ENCODE peak calls at places on chromosomes 3 and 15, in seven cellular contexts. R, Q, D, N, L, V and P are unnamed samples.

GRCh38 chr15:91228391-91228790 is 128.3 kb downstream of the SV2B start:
- DNase-seq in R (no peak), Q (no peak), D (no peak), N (no peak), L (no peak), V (no peak), P (no peak)

GRCh38 chr15:38374024-38374423 is 79.9 kb upstream of the FAM98B start:
- DNase-seq in R (peak), Q (no peak), D (no peak), N (no peak), L (no peak), V (no peak), P (no peak)

GRCh38 chr15:47194718-47195117 is 522.6 kb upstream of the SEMA6D start:
- DNase-seq in R (no peak), Q (no peak), D (no peak), N (peak), L (no peak), V (peak), P (no peak)

GRCh38 chr15:69930754-69931153 is 167.0 kb downstream of the TLE3 start:
- DNase-seq in R (no peak), Q (no peak), D (no peak), N (no peak), L (no peak), V (no peak), P (no peak)

GRCh38 chr15:70328137-70329115 is 230.7 kb upstream of the TLE3 start:
- DNase-seq in R (peak), Q (no peak), D (no peak), N (peak), L (no peak), V (peak), P (no peak)

GRCh38 chr3:66889758-66890576 is 108.1 kb upstream of the KBTBD8 start:
- DNase-seq in R (no peak), Q (no peak), D (no peak), N (no peak), L (no peak), V (no peak), P (no peak)

GRCh38 chr3:101925564-101925963 is 76.2 kb downstream of the NFKBIZ start:
- DNase-seq in R (no peak), Q (no peak), D (no peak), N (no peak), L (no peak), V (no peak), P (no peak)

GRCh38 chr15:35329521-35329921 is 216.4 kb downstream of the DPH6 start:
- DNase-seq in R (no peak), Q (no peak), D (no peak), N (peak), L (no peak), V (no peak), P (no peak)

GRCh38 chr15:94231728-94232086 is 346 bp downstream of the MCTP2 start:
- DNase-seq in R (no peak), Q (no peak), D (no peak), N (no peak), L (no peak), V (peak), P (no peak)

GRCh38 chr15:42270996-42271395 is 2.0 kb upstream of the GANC start:
- DNase-seq in R (no peak), Q (no peak), D (no peak), N (no peak), L (no peak), V (no peak), P (no peak)

GRCh38 chr3:191051037-191051436 is 148.0 kb upstream of the OSTN start:
- DNase-seq in R (no peak), Q (no peak), D (no peak), N (peak), L (no peak), V (peak), P (no peak)

GRCh38 chr15:67030036-67030762 is 35.2 kb upstream of the SMAD3 start:
- DNase-seq in R (no peak), Q (no peak), D (peak), N (no peak), L (no peak), V (no peak), P (no peak)

GRCh38 chr3:108437439-108437838 is 73.0 kb downstream of the MYH15 start:
- DNase-seq in R (no peak), Q (peak), D (no peak), N (no peak), L (no peak), V (no peak), P (no peak)

GRCh38 chr15:77580991-77581682 is 51.6 kb downstream of the LINGO1 start:
- DNase-seq in R (peak), Q (no peak), D (no peak), N (peak), L (no peak), V (no peak), P (peak)

GRCh38 chr15:80275946-80276345 is 23.9 kb upstream of the CTXND1 start:
- DNase-seq in R (no peak), Q (no peak), D (no peak), N (peak), L (no peak), V (peak), P (peak)

GRCh38 chr3:17894434-17895060 is 152.1 kb upstream of the TBC1D5 start:
- DNase-seq in R (no peak), Q (no peak), D (peak), N (peak), L (peak), V (peak), P (peak)

GRCh38 chr15:68383161-68384074 is 48.5 kb downstream of the ITGA11 start:
- DNase-seq in R (peak), Q (no peak), D (peak), N (peak), L (no peak), V (peak), P (peak)

GRCh38 chr3:117734431-117734830 is 1024.9 kb downstream of the TUSC7 start:
- DNase-seq in R (no peak), Q (no peak), D (no peak), N (peak), L (no peak), V (no peak), P (no peak)

GRCh38 chr3:20060924-20061323 is 20.7 kb downstream of the KAT2B start:
- DNase-seq in R (no peak), Q (no peak), D (no peak), N (peak), L (no peak), V (peak), P (no peak)

GRCh38 chr3:14424711-14425573 is 22.5 kb downstream of the SLC6A6 start:
- DNase-seq in R (no peak), Q (no peak), D (no peak), N (no peak), L (peak), V (no peak), P (no peak)

GRCh38 chr15:99058421-99058870 is 46.4 kb upstream of the SYNM start:
- DNase-seq in R (no peak), Q (no peak), D (no peak), N (no peak), L (no peak), V (no peak), P (no peak)

DNA sequence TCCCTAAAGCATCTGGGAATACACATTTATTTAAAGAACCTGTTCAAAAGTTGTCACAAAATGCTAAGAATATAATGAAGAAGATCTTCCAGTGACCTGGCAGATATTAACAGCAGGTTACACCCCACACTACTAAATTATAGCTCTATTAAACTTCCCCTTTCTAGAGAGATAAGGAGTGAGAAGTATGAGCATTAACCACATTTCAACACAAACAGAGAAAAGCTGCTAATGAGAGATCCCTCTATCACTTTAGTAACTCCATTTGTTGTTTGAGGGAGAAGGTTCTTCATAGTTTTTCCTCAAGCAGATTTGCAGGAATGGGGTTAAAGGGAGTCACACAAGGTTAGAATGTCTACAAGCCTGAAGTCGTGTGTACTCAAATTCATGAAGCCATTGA is 3.6 kb downstream of the COL8A1 start:
- DNase-seq in R (no peak), Q (no peak), D (no peak), N (no peak), L (no peak), V (no peak), P (no peak)
- H3K4me3 ChIP-seq in R (no peak), Q (no peak), D (no peak), N (peak), L (no peak), V (no peak), P (no peak)

DNA sequence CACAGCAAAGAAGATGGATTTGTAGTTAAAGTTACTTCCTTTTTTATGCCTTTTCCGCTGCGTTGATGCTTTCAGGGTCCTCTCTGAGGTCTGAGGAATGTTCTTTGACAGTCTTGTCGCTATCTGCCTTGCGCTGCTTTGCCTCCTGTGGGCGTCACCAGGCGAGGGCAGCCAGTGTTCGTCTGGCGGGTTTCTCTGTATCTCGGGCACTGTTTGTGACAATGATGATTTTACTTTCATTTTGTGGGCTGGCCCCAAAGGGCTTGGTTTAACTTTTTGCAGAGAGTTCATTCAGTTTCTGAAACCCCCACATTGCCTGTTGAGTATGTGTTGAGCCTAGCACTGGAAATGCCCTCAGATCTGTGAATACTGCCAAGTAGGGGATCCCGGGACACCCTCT is 24.6 kb upstream of the SACM1L start:
- DNase-seq in R (no peak), Q (no peak), D (no peak), N (no peak), L (peak), V (no peak), P (no peak)
- H3K4me3 ChIP-seq in R (peak), Q (no peak), D (no peak), N (no peak), L (peak), V (no peak), P (no peak)

GRCh38 chr15:75814794-75815193 is 28.5 kb upstream of the UBE2Q2 start:
- DNase-seq in R (no peak), Q (no peak), D (no peak), N (no peak), L (no peak), V (no peak), P (no peak)

GRCh38 chr15:75815811-75816719 is 27.2 kb upstream of the UBE2Q2 start:
- DNase-seq in R (no peak), Q (no peak), D (no peak), N (no peak), L (no peak), V (peak), P (no peak)

GRCh38 chr15:75820206-75820605 is 23.0 kb upstream of the UBE2Q2 start:
- DNase-seq in R (no peak), Q (no peak), D (no peak), N (no peak), L (no peak), V (no peak), P (no peak)

GRCh38 chr15:75821946-75822345 is 21.3 kb upstream of the UBE2Q2 start:
- DNase-seq in R (no peak), Q (no peak), D (no peak), N (no peak), L (no peak), V (no peak), P (no peak)

GRCh38 chr15:75817151-75817935 is 25.9 kb upstream of the UBE2Q2 start:
- DNase-seq in R (no peak), Q (no peak), D (no peak), N (no peak), L (no peak), V (peak), P (no peak)
- H3K4me3 ChIP-seq in R (peak), Q (no peak), D (no peak), N (no peak), L (peak), V (no peak), P (no peak)

GRCh38 chr3:128075516-128076464 is 23.6 kb downstream of the SEC61A1 start:
- DNase-seq in R (peak), Q (peak), D (peak), N (peak), L (peak), V (peak), P (peak)

GRCh38 chr3:128078875-128079274 is 26.6 kb downstream of the SEC61A1 start:
- DNase-seq in R (no peak), Q (no peak), D (no peak), N (no peak), L (no peak), V (no peak), P (no peak)

GRCh38 chr3:128074851-128075515 is 22.7 kb downstream of the SEC61A1 start:
- DNase-seq in R (no peak), Q (no peak), D (no peak), N (no peak), L (no peak), V (no peak), P (no peak)

GRCh38 chr3:128076465-128076782 is 24.2 kb downstream of the SEC61A1 start:
- DNase-seq in R (no peak), Q (no peak), D (peak), N (no peak), L (peak), V (no peak), P (no peak)

DNA sequence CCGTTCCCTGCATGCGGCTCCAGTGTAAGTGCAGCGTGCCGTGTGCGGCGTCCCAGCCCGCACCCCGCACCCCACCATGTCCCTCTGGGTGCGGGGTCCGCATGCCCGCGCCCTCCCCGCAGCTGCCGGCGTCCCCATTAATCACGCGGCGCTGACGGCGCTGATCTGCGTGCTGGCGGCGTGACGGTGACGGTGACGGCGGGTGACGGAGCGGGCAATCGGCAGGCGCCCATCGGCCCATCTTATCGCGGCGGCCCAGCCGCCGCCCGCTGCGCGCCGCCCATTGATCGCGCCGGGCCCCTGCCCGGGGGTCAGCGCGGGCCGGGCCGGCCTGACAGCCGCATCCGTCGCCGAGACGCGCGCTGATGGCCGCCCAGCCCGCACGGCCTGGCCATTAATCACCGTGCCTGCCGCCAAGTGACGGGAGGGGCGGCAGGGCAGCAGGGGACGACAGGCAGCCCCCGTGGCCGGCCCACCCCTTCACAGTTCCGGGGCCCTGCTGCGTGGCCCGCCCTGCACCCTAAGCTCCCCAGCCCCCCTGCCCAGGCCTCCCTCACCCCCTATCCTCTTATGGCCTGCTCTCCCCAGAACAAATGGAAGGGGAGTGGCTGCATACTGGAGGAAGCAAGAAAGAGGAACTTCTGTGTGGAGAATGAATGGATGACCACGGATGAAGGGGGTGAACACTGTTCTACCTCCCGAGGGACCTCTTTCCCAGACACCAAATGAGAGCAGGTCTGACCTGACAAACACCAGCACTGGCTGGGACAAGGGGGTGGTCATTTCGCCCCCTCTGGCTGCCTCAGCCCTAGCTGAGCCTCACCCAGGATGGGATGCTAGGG is 24.8 kb downstream of the SEC61A1 start:
- DNase-seq in R (no peak), Q (no peak), D (peak), N (no peak), L (peak), V (no peak), P (peak)
- H3K4me3 ChIP-seq in R (peak), Q (no peak), D (peak), N (peak), L (peak), V (peak), P (peak)

DNA sequence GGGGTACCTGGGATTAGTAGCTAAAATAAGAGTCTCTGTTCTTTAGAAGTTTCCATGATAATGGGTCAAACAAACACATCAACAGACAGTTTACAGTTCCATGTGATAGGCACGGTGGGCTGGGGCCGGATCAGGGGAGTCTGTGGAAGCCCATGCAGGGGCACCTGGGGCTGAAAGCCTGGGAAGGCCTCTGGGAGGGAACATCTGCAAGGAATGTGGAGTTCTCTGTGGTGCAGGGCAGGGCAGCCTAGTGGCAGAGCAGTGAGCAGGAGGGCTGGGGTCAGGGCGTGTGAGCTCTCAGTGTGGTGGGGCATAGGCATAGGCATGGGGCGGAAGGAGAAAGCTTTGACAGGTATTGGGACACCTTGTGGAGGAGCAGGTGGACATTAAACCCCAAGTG is 207.7 kb upstream of the TRIM42 start:
- DNase-seq in R (no peak), Q (no peak), D (no peak), N (no peak), L (no peak), V (no peak), P (no peak)
- H3K4me3 ChIP-seq in R (no peak), Q (no peak), D (no peak), N (no peak), L (no peak), V (no peak), P (no peak)

GRCh38 chr15:74211656-74212055 is 9.1 kb upstream of the STRA6 start:
- DNase-seq in R (no peak), Q (no peak), D (no peak), N (no peak), L (no peak), V (no peak), P (no peak)
- H3K4me3 ChIP-seq in R (no peak), Q (no peak), D (no peak), N (no peak), L (no peak), V (no peak), P (no peak)